ENCODE peak calls at places on chromosomes 2 and 18, in six cellular contexts. A is SK-N-SH, L is K562, C is H1, Q is HepG2, V is GM12878. N is an unnamed sample.

GRCh38 chr18:63476666-63477065 is at the start of gene SERPINB5:
- DNase-seq in A (no peak), L (no peak), C (no peak), Q (no peak), V (no peak), N (no peak)

GRCh38 chr2:203532957-203533695 is 2.0 kb downstream of the RAPH1 start:
- DNase-seq in A (peak; percentile 45), L (peak; percentile 2), C (no peak), Q (peak; percentile 51), V (no peak), N (no peak)

GRCh38 chr2:63494968-63495367 is 93.3 kb downstream of the WDPCP start:
- DNase-seq in A (no peak), L (no peak), C (no peak), Q (no peak), V (no peak), N (no peak)

GRCh38 chr2:230184727-230185578 is 34.8 kb downstream of the SP110 start:
- DNase-seq in A (no peak), L (no peak), C (no peak), Q (no peak), V (no peak), N (no peak)

GRCh38 chr2:61950571-61951315 is 45.3 kb downstream of the COMMD1 start:
- DNase-seq in A (no peak), L (no peak), C (no peak), Q (peak; percentile 77), V (no peak), N (no peak)

GRCh38 chr2:26088038-26088643 is 54.3 kb downstream of the RAB10 start:
- DNase-seq in A (peak; percentile 66), L (peak; percentile 46), C (no peak), Q (peak; percentile 42), V (no peak), N (peak; percentile 34)

GRCh38 chr2:17628349-17629261 is 88.1 kb downstream of the VSNL1 start:
- DNase-seq in A (no peak), L (no peak), C (no peak), Q (no peak), V (no peak), N (no peak)

GRCh38 chr2:187459242-187459641 is 11.2 kb upstream of the CALCRL start:
- DNase-seq in A (no peak), L (no peak), C (no peak), Q (no peak), V (no peak), N (no peak)

GRCh38 chr2:134087371-134087921 is 166.4 kb upstream of the MGAT5 start:
- DNase-seq in A (no peak), L (no peak), C (no peak), Q (peak; percentile 88), V (no peak), N (no peak)

GRCh38 chr18:23114171-23114881 is 21.0 kb upstream of the CABLES1 start:
- DNase-seq in A (no peak), L (no peak), C (no peak), Q (no peak), V (no peak), N (no peak)

GRCh38 chr18:10514082-10514481 is 11.7 kb upstream of the NAPG start:
- DNase-seq in A (no peak), L (no peak), C (no peak), Q (no peak), V (no peak), N (no peak)

GRCh38 chr2:27606611-27607010 is 22.2 kb downstream of the CCDC121 start:
- DNase-seq in A (no peak), L (no peak), C (no peak), Q (no peak), V (no peak), N (no peak)

GRCh38 chr18:40852406-40852805 is 1102.6 kb upstream of the PIK3C3 start:
- DNase-seq in A (no peak), L (no peak), C (no peak), Q (no peak), V (no peak), N (no peak)

GRCh38 chr2:42196403-42197267 is 27.5 kb downstream of the EML4 start:
- DNase-seq in A (peak; percentile 77), L (peak; percentile 73), C (peak; percentile 9), Q (peak; percentile 83), V (peak; percentile 11), N (peak; percentile 50)

GRCh38 chr2:205675861-205676516 is 6.3 kb upstream of the NRP2 start:
- DNase-seq in A (peak; percentile 63), L (peak; percentile 20), C (no peak), Q (peak; percentile 60), V (no peak), N (peak; percentile 25)

GRCh38 chr2:215280326-215280725 is 31.5 kb upstream of the ATIC start:
- DNase-seq in A (no peak), L (no peak), C (no peak), Q (no peak), V (peak; percentile 54), N (no peak)

GRCh38 chr18:63774511-63774910 is 707 bp upstream of the SERPINB7 start:
- DNase-seq in A (no peak), L (no peak), C (no peak), Q (no peak), V (no peak), N (no peak)

GRCh38 chr2:235575431-235575830 is 81.6 kb downstream of the AGAP1 start:
- DNase-seq in A (no peak), L (no peak), C (no peak), Q (no peak), V (no peak), N (no peak)

GRCh38 chr2:235575904-235576303 is 82.1 kb downstream of the AGAP1 start:
- DNase-seq in A (no peak), L (no peak), C (no peak), Q (no peak), V (no peak), N (no peak)

GRCh38 chr2:235576337-235576910 is 82.6 kb downstream of the AGAP1 start:
- DNase-seq in A (no peak), L (no peak), C (no peak), Q (no peak), V (no peak), N (no peak)

GRCh38 chr2:235579128-235579527 is 85.3 kb downstream of the AGAP1 start:
- DNase-seq in A (no peak), L (no peak), C (peak; percentile 27), Q (peak; percentile 40), V (no peak), N (no peak)

DNA sequence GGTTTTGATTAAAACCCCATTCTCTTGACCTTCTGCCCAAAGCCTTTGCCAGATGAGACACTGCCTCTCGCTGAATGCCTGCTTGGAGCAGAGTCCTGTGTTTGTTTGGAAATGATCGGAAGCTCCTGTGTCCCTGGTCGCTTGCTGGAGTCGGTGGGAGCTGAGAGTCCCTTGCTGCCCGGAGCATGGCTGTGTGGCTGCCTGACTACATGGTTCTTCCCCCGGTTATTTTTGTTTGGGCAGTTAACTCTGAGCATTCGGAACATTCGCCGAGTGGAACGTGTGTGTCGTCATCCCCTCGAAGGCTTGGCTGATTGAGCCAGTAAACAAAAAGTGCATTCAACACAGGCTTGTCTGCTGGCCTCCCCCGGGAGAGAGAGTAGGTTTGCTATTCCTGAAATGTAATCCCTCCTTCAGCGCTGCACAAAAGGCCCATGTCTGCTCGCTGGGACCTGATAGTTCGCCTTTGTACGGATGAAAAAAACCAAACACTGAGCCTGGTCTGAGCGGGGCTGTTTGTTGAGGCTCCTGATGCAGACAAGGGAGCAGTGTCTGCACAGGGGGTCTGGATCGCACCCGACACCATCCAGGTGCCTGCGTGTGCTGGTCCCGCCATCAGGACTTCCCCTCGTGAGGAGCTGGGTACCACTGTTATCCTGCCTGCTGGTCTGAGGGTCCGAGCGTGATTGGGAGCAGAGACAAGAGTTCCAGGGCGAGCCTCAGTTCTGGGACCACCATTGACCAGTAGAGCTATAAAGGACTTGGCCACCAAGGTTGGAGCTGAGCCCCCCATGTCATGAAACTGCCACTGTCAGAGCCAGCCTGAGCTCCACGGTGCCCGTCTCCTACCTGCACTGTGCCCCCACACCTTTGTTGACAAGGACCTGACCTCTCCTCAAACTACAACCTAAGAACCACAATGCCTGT is 83.8 kb downstream of the AGAP1 start:
- DNase-seq in A (no peak), L (no peak), C (no peak), Q (peak; percentile 85), V (no peak), N (no peak)
- H3K4me3 ChIP-seq in A (no peak overlapping the region), L (no peak overlapping the region), C (no peak overlapping the region), Q (peak overlapping the region; percentile 8), V (no peak overlapping the region), N (no peak overlapping the region)

GRCh38 chr2:40734797-40735196 is 282.9 kb upstream of the SLC8A1 start:
- DNase-seq in A (no peak), L (no peak), C (no peak), Q (no peak), V (no peak), N (no peak)
- TF ChIP-seq GABPA in A (no peak), L (no peak), C (no peak), Q (no peak), V (no peak), N (no peak)

GRCh38 chr2:202064881-202065230 is 8.2 kb upstream of the KIAA2012 start:
- DNase-seq in A (no peak), L (no peak), C (no peak), Q (no peak), V (no peak), N (no peak)
- H3K4me3 ChIP-seq in A (no peak overlapping the region), L (no peak overlapping the region), C (no peak overlapping the region), Q (no peak overlapping the region), V (no peak overlapping the region), N (no peak overlapping the region)

GRCh38 chr2:232230557-232230956 is 148.0 kb upstream of the ALPP start:
- DNase-seq in A (no peak), L (peak; percentile 8), C (peak; percentile 13), Q (peak; percentile 39), V (no peak), N (peak; percentile 10)
- TF ChIP-seq GABPA in A (no peak), L (no peak), C (no peak), Q (no peak), V (no peak), N (no peak)

GRCh38 chr2:159199236-159199635 is 87.3 kb downstream of the WDSUB1 start:
- DNase-seq in A (no peak), L (no peak), C (no peak), Q (no peak), V (no peak), N (no peak)
- H3K4me3 ChIP-seq in A (no peak overlapping the region), L (no peak overlapping the region), C (no peak overlapping the region), Q (no peak overlapping the region), V (no peak overlapping the region), N (no peak overlapping the region)

DNA sequence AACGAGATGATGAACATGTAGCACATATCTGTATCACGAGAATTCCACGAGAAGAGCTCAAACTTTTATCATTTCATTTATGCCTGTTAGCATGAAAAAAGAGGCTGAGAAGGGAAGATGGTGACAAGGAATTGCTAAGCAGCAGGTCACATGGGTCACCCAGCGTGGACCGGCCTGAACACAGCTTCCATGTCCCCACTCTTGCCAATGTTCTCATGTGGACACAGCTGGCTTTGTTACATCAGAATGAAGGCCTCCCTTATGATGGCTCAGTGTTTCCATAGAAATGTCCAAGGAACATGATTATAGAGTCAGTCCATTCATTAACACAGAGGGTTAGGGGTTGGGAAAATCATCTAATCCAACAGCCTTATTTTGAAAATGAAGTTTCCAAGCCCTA is 215.4 kb downstream of the CMPK2 start:
- DNase-seq in A (no peak), L (no peak), C (no peak), Q (no peak), V (no peak), N (no peak)
- TF ChIP-seq GABPA in A (no peak), L (no peak), C (no peak), Q (no peak), V (no peak), N (no peak)

GRCh38 chr2:177394622-177395021 is 2.0 kb downstream of the AGPS start:
- DNase-seq in A (no peak), L (no peak), C (no peak), Q (no peak), V (no peak), N (no peak)
- H3K4me3 ChIP-seq in A (no peak overlapping the region), L (peak overlapping the region; percentile 90), C (no peak overlapping the region), Q (peak overlapping the region; percentile 92), V (peak overlapping the region; percentile 91), N (peak overlapping the region; percentile 75)

N was measured in HL-60.